ENCODE peak calls at places on chromosomes 2 and 18, in five cellular contexts. One of them, this sample, is unnamed.

GRCh38 chr18:79001001-79001400 is 21.4 kb downstream of the SALL3 start:
- DNase-seq in NCI-H1694 treated with DMSO at 0.1 percent for 48 hours: no peak
- DNase-seq in activated T-helper 9 cell treated with anti-CD3 and anti-CD28 coated beads, Interleukin-2, amount 50 U/mL, for 16 hours: no peak
- DNase-seq in NCI-H748 treated with DMSO at 0.1 percent for 48 hours: no peak
- DNase-seq in glutamatergic neuron: no peak
- DNase-seq in this sample: no peak

GRCh38 chr18:2451556-2451955 is 119.7 kb downstream of the METTL4 start:
- DNase-seq in NCI-H1694 treated with DMSO at 0.1 percent for 48 hours: no peak
- DNase-seq in activated T-helper 9 cell treated with anti-CD3 and anti-CD28 coated beads, Interleukin-2, amount 50 U/mL, for 16 hours: no peak
- DNase-seq in NCI-H748 treated with DMSO at 0.1 percent for 48 hours: no peak
- DNase-seq in glutamatergic neuron: no peak
- DNase-seq in this sample: no peak

GRCh38 chr2:102001767-102002142 is 10.0 kb downstream of the IL1R2 start:
- DNase-seq in NCI-H1694 treated with DMSO at 0.1 percent for 48 hours: no peak
- DNase-seq in activated T-helper 9 cell treated with anti-CD3 and anti-CD28 coated beads, Interleukin-2, amount 50 U/mL, for 16 hours: no peak
- DNase-seq in NCI-H748 treated with DMSO at 0.1 percent for 48 hours: no peak
- DNase-seq in glutamatergic neuron: no peak
- DNase-seq in this sample: peak; percentile 14

GRCh38 chr2:29950432-29950943 is 29.1 kb upstream of the ALK start:
- DNase-seq in NCI-H1694 treated with DMSO at 0.1 percent for 48 hours: no peak
- DNase-seq in activated T-helper 9 cell treated with anti-CD3 and anti-CD28 coated beads, Interleukin-2, amount 50 U/mL, for 16 hours: no peak
- DNase-seq in NCI-H748 treated with DMSO at 0.1 percent for 48 hours: no peak
- DNase-seq in glutamatergic neuron: no peak
- DNase-seq in this sample: no peak

GRCh38 chr18:56565596-56566355 is 72.6 kb downstream of the TXNL1 start:
- DNase-seq in NCI-H1694 treated with DMSO at 0.1 percent for 48 hours: no peak
- DNase-seq in activated T-helper 9 cell treated with anti-CD3 and anti-CD28 coated beads, Interleukin-2, amount 50 U/mL, for 16 hours: no peak
- DNase-seq in NCI-H748 treated with DMSO at 0.1 percent for 48 hours: no peak
- DNase-seq in glutamatergic neuron: no peak
- DNase-seq in this sample: no peak

GRCh38 chr2:3738454-3738853 is 35.1 kb downstream of the DCDC2C start:
- DNase-seq in NCI-H1694 treated with DMSO at 0.1 percent for 48 hours: peak; percentile 73
- DNase-seq in activated T-helper 9 cell treated with anti-CD3 and anti-CD28 coated beads, Interleukin-2, amount 50 U/mL, for 16 hours: no peak
- DNase-seq in NCI-H748 treated with DMSO at 0.1 percent for 48 hours: no peak
- DNase-seq in glutamatergic neuron: peak; percentile 52
- DNase-seq in this sample: peak; percentile 78

GRCh38 chr2:66539452-66539851 is 104.5 kb downstream of the MEIS1 start:
- DNase-seq in NCI-H1694 treated with DMSO at 0.1 percent for 48 hours: no peak
- DNase-seq in activated T-helper 9 cell treated with anti-CD3 and anti-CD28 coated beads, Interleukin-2, amount 50 U/mL, for 16 hours: no peak
- DNase-seq in NCI-H748 treated with DMSO at 0.1 percent for 48 hours: no peak
- DNase-seq in glutamatergic neuron: no peak
- DNase-seq in this sample: no peak

GRCh38 chr18:74132201-74132600 is 15.4 kb downstream of the FBXO15 start:
- DNase-seq in NCI-H1694 treated with DMSO at 0.1 percent for 48 hours: no peak
- DNase-seq in activated T-helper 9 cell treated with anti-CD3 and anti-CD28 coated beads, Interleukin-2, amount 50 U/mL, for 16 hours: no peak
- DNase-seq in NCI-H748 treated with DMSO at 0.1 percent for 48 hours: no peak
- DNase-seq in glutamatergic neuron: no peak
- DNase-seq in this sample: no peak

GRCh38 chr2:3785220-3785889 is 82.0 kb downstream of the DCDC2C start:
- DNase-seq in NCI-H1694 treated with DMSO at 0.1 percent for 48 hours: no peak
- DNase-seq in activated T-helper 9 cell treated with anti-CD3 and anti-CD28 coated beads, Interleukin-2, amount 50 U/mL, for 16 hours: no peak
- DNase-seq in NCI-H748 treated with DMSO at 0.1 percent for 48 hours: no peak
- DNase-seq in glutamatergic neuron: no peak
- DNase-seq in this sample: no peak

GRCh38 chr2:67561411-67561965 is 164.4 kb downstream of the ETAA1 start:
- DNase-seq in NCI-H1694 treated with DMSO at 0.1 percent for 48 hours: no peak
- DNase-seq in activated T-helper 9 cell treated with anti-CD3 and anti-CD28 coated beads, Interleukin-2, amount 50 U/mL, for 16 hours: no peak
- DNase-seq in NCI-H748 treated with DMSO at 0.1 percent for 48 hours: no peak
- DNase-seq in glutamatergic neuron: no peak
- DNase-seq in this sample: no peak

GRCh38 chr2:33302348-33302747 is 174.1 kb upstream of the RASGRP3 start:
- DNase-seq in NCI-H1694 treated with DMSO at 0.1 percent for 48 hours: no peak
- DNase-seq in activated T-helper 9 cell treated with anti-CD3 and anti-CD28 coated beads, Interleukin-2, amount 50 U/mL, for 16 hours: no peak
- DNase-seq in NCI-H748 treated with DMSO at 0.1 percent for 48 hours: no peak
- DNase-seq in glutamatergic neuron: no peak
- DNase-seq in this sample: no peak

GRCh38 chr18:63143246-63143847 is 176.2 kb downstream of the BCL2 start:
- DNase-seq in NCI-H1694 treated with DMSO at 0.1 percent for 48 hours: no peak
- DNase-seq in activated T-helper 9 cell treated with anti-CD3 and anti-CD28 coated beads, Interleukin-2, amount 50 U/mL, for 16 hours: no peak
- DNase-seq in NCI-H748 treated with DMSO at 0.1 percent for 48 hours: no peak
- DNase-seq in glutamatergic neuron: peak; percentile 48
- DNase-seq in this sample: no peak

GRCh38 chr18:26456070-26456491 is 92.3 kb downstream of the KCTD1 start:
- DNase-seq in NCI-H1694 treated with DMSO at 0.1 percent for 48 hours: no peak
- DNase-seq in activated T-helper 9 cell treated with anti-CD3 and anti-CD28 coated beads, Interleukin-2, amount 50 U/mL, for 16 hours: no peak
- DNase-seq in NCI-H748 treated with DMSO at 0.1 percent for 48 hours: no peak
- DNase-seq in glutamatergic neuron: no peak
- DNase-seq in this sample: peak; percentile 63

GRCh38 chr2:20755132-20755800 is 67.6 kb downstream of the LDAH start:
- DNase-seq in NCI-H1694 treated with DMSO at 0.1 percent for 48 hours: no peak
- DNase-seq in activated T-helper 9 cell treated with anti-CD3 and anti-CD28 coated beads, Interleukin-2, amount 50 U/mL, for 16 hours: no peak
- DNase-seq in NCI-H748 treated with DMSO at 0.1 percent for 48 hours: no peak
- DNase-seq in glutamatergic neuron: peak; percentile 53
- DNase-seq in this sample: peak; percentile 52

GRCh38 chr2:173970421-173971042 is 5.4 kb upstream of the SP3 start:
- DNase-seq in NCI-H1694 treated with DMSO at 0.1 percent for 48 hours: no peak
- DNase-seq in activated T-helper 9 cell treated with anti-CD3 and anti-CD28 coated beads, Interleukin-2, amount 50 U/mL, for 16 hours: no peak
- DNase-seq in NCI-H748 treated with DMSO at 0.1 percent for 48 hours: no peak
- DNase-seq in glutamatergic neuron: no peak
- DNase-seq in this sample: no peak

GRCh38 chr2:191935247-191935646 is 88.4 kb upstream of the CAVIN2 start:
- DNase-seq in NCI-H1694 treated with DMSO at 0.1 percent for 48 hours: peak; percentile 100
- DNase-seq in activated T-helper 9 cell treated with anti-CD3 and anti-CD28 coated beads, Interleukin-2, amount 50 U/mL, for 16 hours: no peak
- DNase-seq in NCI-H748 treated with DMSO at 0.1 percent for 48 hours: peak; percentile 46
- DNase-seq in glutamatergic neuron: peak; percentile 51
- DNase-seq in this sample: no peak

GRCh38 chr2:9967053-9967775 is 15.7 kb downstream of the GRHL1 start:
- DNase-seq in NCI-H1694 treated with DMSO at 0.1 percent for 48 hours: no peak
- DNase-seq in activated T-helper 9 cell treated with anti-CD3 and anti-CD28 coated beads, Interleukin-2, amount 50 U/mL, for 16 hours: no peak
- DNase-seq in NCI-H748 treated with DMSO at 0.1 percent for 48 hours: peak; percentile 86
- DNase-seq in glutamatergic neuron: no peak
- DNase-seq in this sample: peak; percentile 83

GRCh38 chr2:145682536-145683157 is 1162.7 kb upstream of the ZEB2 start:
- DNase-seq in NCI-H1694 treated with DMSO at 0.1 percent for 48 hours: no peak
- DNase-seq in activated T-helper 9 cell treated with anti-CD3 and anti-CD28 coated beads, Interleukin-2, amount 50 U/mL, for 16 hours: no peak
- DNase-seq in NCI-H748 treated with DMSO at 0.1 percent for 48 hours: no peak
- DNase-seq in glutamatergic neuron: no peak
- DNase-seq in this sample: no peak

GRCh38 chr18:62447652-62448051 is 75.2 kb upstream of the ZCCHC2 start:
- DNase-seq in NCI-H1694 treated with DMSO at 0.1 percent for 48 hours: no peak
- DNase-seq in activated T-helper 9 cell treated with anti-CD3 and anti-CD28 coated beads, Interleukin-2, amount 50 U/mL, for 16 hours: no peak
- DNase-seq in NCI-H748 treated with DMSO at 0.1 percent for 48 hours: no peak
- DNase-seq in glutamatergic neuron: no peak
- DNase-seq in this sample: no peak

GRCh38 chr2:222876947-222877346 is 16.1 kb downstream of the ACSL3 start:
- DNase-seq in NCI-H1694 treated with DMSO at 0.1 percent for 48 hours: no peak
- DNase-seq in activated T-helper 9 cell treated with anti-CD3 and anti-CD28 coated beads, Interleukin-2, amount 50 U/mL, for 16 hours: no peak
- DNase-seq in NCI-H748 treated with DMSO at 0.1 percent for 48 hours: no peak
- DNase-seq in glutamatergic neuron: no peak
- DNase-seq in this sample: no peak

GRCh38 chr18:13446581-13447470 is 228.3 kb downstream of the LDLRAD4 start:
- DNase-seq in NCI-H1694 treated with DMSO at 0.1 percent for 48 hours: no peak
- DNase-seq in activated T-helper 9 cell treated with anti-CD3 and anti-CD28 coated beads, Interleukin-2, amount 50 U/mL, for 16 hours: no peak
- DNase-seq in NCI-H748 treated with DMSO at 0.1 percent for 48 hours: peak; percentile 59
- DNase-seq in glutamatergic neuron: peak; percentile 50
- DNase-seq in this sample: no peak

GRCh38 chr2:7766302-7766701 is 849.1 kb downstream of the RNF144A start:
- DNase-seq in NCI-H1694 treated with DMSO at 0.1 percent for 48 hours: no peak
- DNase-seq in activated T-helper 9 cell treated with anti-CD3 and anti-CD28 coated beads, Interleukin-2, amount 50 U/mL, for 16 hours: no peak
- DNase-seq in NCI-H748 treated with DMSO at 0.1 percent for 48 hours: no peak
- DNase-seq in glutamatergic neuron: no peak
- DNase-seq in this sample: no peak

GRCh38 chr2:176514805-176515500 is 245.7 kb downstream of the MTX2 start:
- DNase-seq in NCI-H1694 treated with DMSO at 0.1 percent for 48 hours: no peak
- DNase-seq in activated T-helper 9 cell treated with anti-CD3 and anti-CD28 coated beads, Interleukin-2, amount 50 U/mL, for 16 hours: no peak
- DNase-seq in NCI-H748 treated with DMSO at 0.1 percent for 48 hours: no peak
- DNase-seq in glutamatergic neuron: no peak
- DNase-seq in this sample: no peak

GRCh38 chr2:173884403-173884802 is 80.8 kb downstream of the SP3 start:
- DNase-seq in NCI-H1694 treated with DMSO at 0.1 percent for 48 hours: no peak
- DNase-seq in activated T-helper 9 cell treated with anti-CD3 and anti-CD28 coated beads, Interleukin-2, amount 50 U/mL, for 16 hours: no peak
- DNase-seq in NCI-H748 treated with DMSO at 0.1 percent for 48 hours: no peak
- DNase-seq in glutamatergic neuron: peak; percentile 59
- DNase-seq in this sample: peak; percentile 74

GRCh38 chr2:170648037-170648436 is 67.1 kb upstream of the SP5 start:
- DNase-seq in NCI-H1694 treated with DMSO at 0.1 percent for 48 hours: no peak
- DNase-seq in activated T-helper 9 cell treated with anti-CD3 and anti-CD28 coated beads, Interleukin-2, amount 50 U/mL, for 16 hours: no peak
- DNase-seq in NCI-H748 treated with DMSO at 0.1 percent for 48 hours: no peak
- DNase-seq in glutamatergic neuron: no peak
- DNase-seq in this sample: no peak

GRCh38 chr2:237861-238260 is 26.0 kb downstream of the SH3YL1 start:
- DNase-seq in NCI-H1694 treated with DMSO at 0.1 percent for 48 hours: no peak
- DNase-seq in activated T-helper 9 cell treated with anti-CD3 and anti-CD28 coated beads, Interleukin-2, amount 50 U/mL, for 16 hours: no peak
- DNase-seq in NCI-H748 treated with DMSO at 0.1 percent for 48 hours: no peak
- DNase-seq in glutamatergic neuron: no peak
- DNase-seq in this sample: no peak

GRCh38 chr2:42788882-42789281 is 3.5 kb downstream of the HAAO start:
- DNase-seq in NCI-H1694 treated with DMSO at 0.1 percent for 48 hours: no peak
- DNase-seq in activated T-helper 9 cell treated with anti-CD3 and anti-CD28 coated beads, Interleukin-2, amount 50 U/mL, for 16 hours: no peak
- DNase-seq in NCI-H748 treated with DMSO at 0.1 percent for 48 hours: no peak
- DNase-seq in glutamatergic neuron: no peak
- DNase-seq in this sample: no peak

GRCh38 chr2:213147550-213147949 is 3.9 kb downstream of the IKZF2 start:
- DNase-seq in NCI-H1694 treated with DMSO at 0.1 percent for 48 hours: no peak
- DNase-seq in activated T-helper 9 cell treated with anti-CD3 and anti-CD28 coated beads, Interleukin-2, amount 50 U/mL, for 16 hours: no peak
- DNase-seq in NCI-H748 treated with DMSO at 0.1 percent for 48 hours: no peak
- DNase-seq in glutamatergic neuron: no peak
- DNase-seq in this sample: no peak

GRCh38 chr18:3790702-3791101 is 340.7 kb downstream of the TGIF1 start:
- DNase-seq in NCI-H1694 treated with DMSO at 0.1 percent for 48 hours: no peak
- DNase-seq in activated T-helper 9 cell treated with anti-CD3 and anti-CD28 coated beads, Interleukin-2, amount 50 U/mL, for 16 hours: no peak
- DNase-seq in NCI-H748 treated with DMSO at 0.1 percent for 48 hours: no peak
- DNase-seq in glutamatergic neuron: no peak
- DNase-seq in this sample: no peak

GRCh38 chr2:120568975-120569268 is 166.7 kb upstream of the GLI2 start:
- DNase-seq in NCI-H1694 treated with DMSO at 0.1 percent for 48 hours: no peak
- DNase-seq in activated T-helper 9 cell treated with anti-CD3 and anti-CD28 coated beads, Interleukin-2, amount 50 U/mL, for 16 hours: no peak
- DNase-seq in NCI-H748 treated with DMSO at 0.1 percent for 48 hours: no peak
- DNase-seq in glutamatergic neuron: no peak
- DNase-seq in this sample: no peak